ENCODE peak calls at places on chromosomes 5 and 9, in four cellular contexts. F, U, J and K are unnamed samples.

GRCh38 chr9:78368236-78368635 is 71.3 kb downstream of the PSAT1 start:
- DNase-seq in F (no peak), U (no peak), J (no peak), K (no peak)

GRCh38 chr9:79387091-79387490 is 184.7 kb upstream of the TLE4 start:
- DNase-seq in F (no peak), U (no peak), J (no peak), K (no peak)

GRCh38 chr5:35188041-35188457 is 42.2 kb downstream of the PRLR start:
- DNase-seq in F (no peak), U (no peak), J (no peak), K (no peak)

GRCh38 chr5:124453221-124454032 is 293.0 kb downstream of the ZNF608 start:
- DNase-seq in F (no peak), U (peak), J (peak), K (peak)

GRCh38 chr5:116448869-116449453 is 125.7 kb downstream of the SEMA6A start:
- DNase-seq in F (no peak), U (no peak), J (no peak), K (no peak)

GRCh38 chr5:178211095-178212048 is 7.0 kb downstream of the HNRNPAB start:
- DNase-seq in F (no peak), U (no peak), J (no peak), K (no peak)

GRCh38 chr5:159220206-159220605 is 10.9 kb upstream of the RNF145 start:
- DNase-seq in F (no peak), U (no peak), J (no peak), K (no peak)

GRCh38 chr5:184461-184860 is 6.8 kb upstream of the LRRC14B start:
- DNase-seq in F (no peak), U (no peak), J (no peak), K (no peak)

GRCh38 chr9:111449705-111450104 is 34.5 kb downstream of the ECPAS start:
- DNase-seq in F (no peak), U (no peak), J (no peak), K (no peak)

GRCh38 chr9:135032041-135032835 is 55.2 kb upstream of the OLFM1 start:
- DNase-seq in F (peak), U (no peak), J (no peak), K (no peak)

GRCh38 chr5:4987431-4987830 is 152.7 kb upstream of the ADAMTS16 start:
- DNase-seq in F (no peak), U (no peak), J (no peak), K (no peak)

GRCh38 chr5:6632324-6632930 is 417 bp downstream of the NSUN2 start:
- DNase-seq in F (peak), U (no peak), J (no peak), K (peak)
- TF ChIP-seq CTCF in F (no peak), U (no peak), J (no peak), K (no peak)

DNA sequence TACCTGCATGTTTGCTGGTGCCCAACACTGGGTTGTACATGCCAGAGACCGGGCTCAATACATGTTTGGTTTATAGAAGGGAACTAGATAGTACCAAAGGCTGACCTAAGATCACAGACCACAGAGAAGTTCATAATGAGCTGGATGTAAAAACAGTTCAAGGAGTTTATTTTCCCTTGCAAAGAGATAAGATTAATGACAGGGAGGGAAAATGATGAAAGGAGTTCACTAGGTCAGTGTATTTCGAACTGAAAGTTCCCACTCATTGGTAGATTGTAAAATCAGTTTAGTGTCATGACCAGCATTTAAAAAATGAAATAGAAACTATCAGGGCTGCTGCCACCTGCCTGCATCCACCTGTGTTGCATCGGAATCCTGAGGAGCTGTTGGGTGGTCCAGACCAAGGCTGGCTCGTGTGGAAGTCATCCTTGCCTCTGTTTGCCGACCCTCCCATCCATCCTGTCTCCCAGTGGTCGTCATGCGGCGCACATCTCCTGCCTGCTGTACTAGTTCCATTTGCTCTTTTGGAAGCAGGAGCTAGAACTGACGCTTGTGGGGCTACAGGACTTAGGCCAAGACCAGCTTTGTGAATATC is 21.1 kb downstream of the TBC1D2 start:
- DNase-seq in F (no peak), U (no peak), J (no peak), K (no peak)
- TF ChIP-seq CTCF in F (no peak), U (peak), J (no peak), K (no peak)

GRCh38 chr5:32585122-32585445 is 273 bp upstream of the SUB1 start:
- DNase-seq in F (no peak), U (no peak), J (no peak), K (no peak)

GRCh38 chr5:32584651-32585050 is 706 bp upstream of the SUB1 start:
- DNase-seq in F (no peak), U (no peak), J (no peak), K (no peak)

GRCh38 chr5:32586251-32586642 is 890 bp downstream of the SUB1 start:
- DNase-seq in F (no peak), U (peak), J (no peak), K (peak)

GRCh38 chr5:32587067-32587551 is 1.8 kb downstream of the SUB1 start:
- DNase-seq in F (no peak), U (no peak), J (no peak), K (no peak)

GRCh38 chr5:32585446-32586250 is at the start of gene SUB1:
- DNase-seq in F (peak), U (peak), J (peak), K (peak)
- TF ChIP-seq CTCF in F (no peak), U (peak), J (no peak), K (no peak)

GRCh38 chr9:131954299-131954698 is 125.4 kb downstream of the MED27 start:
- DNase-seq in F (no peak), U (peak), J (no peak), K (no peak)
- TF ChIP-seq CTCF in F (no peak), U (peak), J (no peak), K (no peak)

GRCh38 chr5:172733179-172733973 is 37.6 kb downstream of the DUSP1 start:
- DNase-seq in F (peak), U (no peak), J (no peak), K (no peak)
- TF ChIP-seq CTCF in F (no peak), U (no peak), J (no peak), K (no peak)

GRCh38 chr5:132808448-132808847 is 4.7 kb upstream of the SOWAHA start:
- DNase-seq in F (no peak), U (no peak), J (no peak), K (no peak)
- TF ChIP-seq CTCF in F (no peak), U (no peak), J (no peak), K (no peak)

GRCh38 chr5:95238560-95239325 is 46.2 kb downstream of the MCTP1 start:
- DNase-seq in F (no peak), U (peak), J (no peak), K (no peak)
- TF ChIP-seq CTCF in F (no peak), U (peak), J (no peak), K (no peak)

GRCh38 chr5:94080390-94080789 is 339.0 kb upstream of the POU5F2 start:
- DNase-seq in F (no peak), U (no peak), J (no peak), K (no peak)
- TF ChIP-seq CTCF in F (no peak), U (no peak), J (no peak), K (no peak)

GRCh38 chr5:98275980-98276379 is 497.5 kb upstream of the RGMB start:
- DNase-seq in F (no peak), U (no peak), J (no peak), K (no peak)
- TF ChIP-seq CTCF in F (no peak), U (no peak), J (no peak), K (no peak)

GRCh38 chr5:157327771-157328170 is 61.8 kb downstream of the CYFIP2 start:
- DNase-seq in F (no peak), U (no peak), J (no peak), K (no peak)

GRCh38 chr5:157326440-157327023 is 60.6 kb downstream of the CYFIP2 start:
- DNase-seq in F (no peak), U (no peak), J (no peak), K (no peak)

GRCh38 chr5:157323107-157323706 is 57.3 kb downstream of the CYFIP2 start:
- DNase-seq in F (no peak), U (no peak), J (no peak), K (peak)

GRCh38 chr5:157322581-157322980 is 56.7 kb downstream of the CYFIP2 start:
- DNase-seq in F (no peak), U (no peak), J (no peak), K (no peak)

DNA sequence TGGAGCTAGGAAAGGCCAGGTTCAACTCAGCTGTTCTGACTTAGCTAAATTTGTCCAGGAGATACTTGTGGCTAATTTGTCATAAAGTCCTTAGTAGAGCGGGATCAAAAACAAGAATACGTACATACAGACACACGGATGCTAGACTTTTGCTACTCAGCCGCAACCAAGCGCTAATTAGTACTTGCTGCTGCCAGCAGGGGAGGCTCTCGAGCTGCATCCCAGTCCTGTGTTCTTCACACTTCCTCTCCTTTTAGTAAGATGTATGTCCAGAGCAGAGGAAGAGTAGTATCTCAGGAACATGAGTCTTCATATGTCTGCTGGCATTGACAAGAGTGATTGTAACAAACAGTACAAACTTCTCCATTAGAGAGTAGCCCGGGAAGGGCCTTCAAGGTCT is 58.3 kb downstream of the CYFIP2 start:
- DNase-seq in F (no peak), U (no peak), J (no peak), K (no peak)
- TF ChIP-seq CTCF in F (no peak), U (peak), J (no peak), K (peak)